ENCODE peak calls at places on chromosome 4, in five cellular contexts. One of them, this sample, is unnamed.
A peak's percentile ranks its signal among the peaks of the same experiment; 100 is the strongest.

GRCh38 chr4:40662962-40663604 is 33.4 kb upstream of the RBM47 start:
- DNase-seq in DND-41: no peak
- DNase-seq in left ventricle myocardium inferior: no peak
- DNase-seq in WERI-Rb-1: no peak
- DNase-seq in Peyer's patch: no peak
- DNase-seq in this sample: peak; percentile 31

GRCh38 chr4:8144359-8144758 is 14.3 kb downstream of the ABLIM2 start:
- DNase-seq in left ventricle myocardium inferior: peak; percentile 33
- DNase-seq in Peyer's patch: no peak
- DNase-seq in DND-41: no peak
- DNase-seq in WERI-Rb-1: peak; percentile 76
- DNase-seq in this sample: no peak

GRCh38 chr4:110106946-110107325 is 91.5 kb downstream of the ELOVL6 start:
- DNase-seq in left ventricle myocardium inferior: no peak
- DNase-seq in DND-41: no peak
- DNase-seq in Peyer's patch: no peak
- DNase-seq in WERI-Rb-1: no peak
- DNase-seq in this sample: peak; percentile 85

GRCh38 chr4:97239699-97239997 is 903.6 kb downstream of the STPG2 start:
- DNase-seq in Peyer's patch: no peak
- DNase-seq in DND-41: no peak
- DNase-seq in WERI-Rb-1: no peak
- DNase-seq in left ventricle myocardium inferior: no peak
- DNase-seq in this sample: no peak

GRCh38 chr4:44237643-44238042 is 211.0 kb downstream of the KCTD8 start:
- DNase-seq in left ventricle myocardium inferior: no peak
- DNase-seq in WERI-Rb-1: no peak
- DNase-seq in Peyer's patch: no peak
- DNase-seq in DND-41: no peak
- DNase-seq in this sample: no peak

GRCh38 chr4:89254847-89255246 is 52.8 kb downstream of the GPRIN3 start:
- DNase-seq in DND-41: peak; percentile 26
- DNase-seq in left ventricle myocardium inferior: no peak
- DNase-seq in Peyer's patch: peak; percentile 60
- DNase-seq in WERI-Rb-1: peak; percentile 55
- DNase-seq in this sample: peak; percentile 52

GRCh38 chr4:113955411-113955810 is 24.0 kb downstream of the ARSJ start:
- DNase-seq in DND-41: no peak
- DNase-seq in Peyer's patch: no peak
- DNase-seq in WERI-Rb-1: no peak
- DNase-seq in left ventricle myocardium inferior: no peak
- DNase-seq in this sample: no peak

GRCh38 chr4:183588169-183588675 is 70.8 kb downstream of the RWDD4 start:
- DNase-seq in WERI-Rb-1: no peak
- DNase-seq in left ventricle myocardium inferior: no peak
- DNase-seq in DND-41: no peak
- DNase-seq in Peyer's patch: no peak
- DNase-seq in this sample: no peak

GRCh38 chr4:48483777-48484493 is 792 bp downstream of the SLC10A4 start:
- DNase-seq in left ventricle myocardium inferior: no peak
- DNase-seq in WERI-Rb-1: no peak
- DNase-seq in DND-41: no peak
- DNase-seq in Peyer's patch: no peak
- DNase-seq in this sample: no peak

GRCh38 chr4:12583286-12583685 is 900.9 kb downstream of the RAB28 start:
- DNase-seq in left ventricle myocardium inferior: no peak
- DNase-seq in DND-41: no peak
- DNase-seq in Peyer's patch: no peak
- DNase-seq in WERI-Rb-1: no peak
- DNase-seq in this sample: peak; percentile 69

GRCh38 chr4:90165883-90166282 is 38.7 kb downstream of the CCSER1 start:
- DNase-seq in DND-41: no peak
- DNase-seq in left ventricle myocardium inferior: no peak
- DNase-seq in Peyer's patch: no peak
- DNase-seq in WERI-Rb-1: no peak
- DNase-seq in this sample: no peak

GRCh38 chr4:173509031-173510001 is 20.7 kb downstream of the HAND2 start:
- DNase-seq in WERI-Rb-1: no peak
- DNase-seq in Peyer's patch: no peak
- DNase-seq in left ventricle myocardium inferior: peak; percentile 64
- DNase-seq in DND-41: no peak
- DNase-seq in this sample: peak; percentile 77

GRCh38 chr4:129095811-129096454 is at the start of gene C4orf33:
- DNase-seq in DND-41: peak; percentile 85
- DNase-seq in WERI-Rb-1: no peak
- DNase-seq in Peyer's patch: peak; percentile 90
- DNase-seq in left ventricle myocardium inferior: peak; percentile 65
- DNase-seq in this sample: peak; percentile 81

GRCh38 chr4:121551271-121551670 is 145.5 kb downstream of the ANXA5 start:
- DNase-seq in DND-41: no peak
- DNase-seq in Peyer's patch: no peak
- DNase-seq in WERI-Rb-1: no peak
- DNase-seq in left ventricle myocardium inferior: no peak
- DNase-seq in this sample: no peak

GRCh38 chr4:85500110-85500867 is 25.3 kb downstream of the ARHGAP24 start:
- DNase-seq in WERI-Rb-1: no peak
- DNase-seq in DND-41: no peak
- DNase-seq in Peyer's patch: no peak
- DNase-seq in left ventricle myocardium inferior: no peak
- DNase-seq in this sample: peak; percentile 64

GRCh38 chr4:180261346-180261745 is 1981.9 kb upstream of the TENM3 start:
- DNase-seq in DND-41: no peak
- DNase-seq in WERI-Rb-1: no peak
- DNase-seq in Peyer's patch: no peak
- DNase-seq in left ventricle myocardium inferior: no peak
- DNase-seq in this sample: no peak

GRCh38 chr4:48262484-48262883 is 7.2 kb downstream of the TEC start:
- DNase-seq in left ventricle myocardium inferior: no peak
- DNase-seq in Peyer's patch: no peak
- DNase-seq in DND-41: no peak
- DNase-seq in WERI-Rb-1: no peak
- DNase-seq in this sample: no peak

GRCh38 chr4:165330071-165330470 is 2.6 kb downstream of the MSMO1 start:
- DNase-seq in left ventricle myocardium inferior: no peak
- DNase-seq in Peyer's patch: no peak
- DNase-seq in DND-41: no peak
- DNase-seq in WERI-Rb-1: no peak
- DNase-seq in this sample: no peak

GRCh38 chr4:154491731-154492249 is at the start of gene DCHS2:
- DNase-seq in WERI-Rb-1: peak; percentile 84
- DNase-seq in DND-41: no peak
- DNase-seq in left ventricle myocardium inferior: peak; percentile 18
- DNase-seq in Peyer's patch: peak; percentile 59
- DNase-seq in this sample: no peak

GRCh38 chr4:15938182-15938581 is 358 bp downstream of the FGFBP1 start:
- DNase-seq in WERI-Rb-1: no peak
- DNase-seq in DND-41: no peak
- DNase-seq in Peyer's patch: peak; percentile 86
- DNase-seq in left ventricle myocardium inferior: no peak
- DNase-seq in this sample: no peak

GRCh38 chr4:74950200-74950599 is 17.3 kb downstream of the PARM1 start:
- DNase-seq in DND-41: no peak
- DNase-seq in WERI-Rb-1: no peak
- DNase-seq in Peyer's patch: no peak
- DNase-seq in left ventricle myocardium inferior: no peak
- DNase-seq in this sample: no peak

GRCh38 chr4:145731026-145731425 is 51.1 kb downstream of the C4orf51 start:
- DNase-seq in DND-41: no peak
- DNase-seq in left ventricle myocardium inferior: no peak
- DNase-seq in Peyer's patch: peak; percentile 59
- DNase-seq in WERI-Rb-1: no peak
- DNase-seq in this sample: peak; percentile 41

GRCh38 chr4:6448476-6449170 is 23.8 kb downstream of the PPP2R2C start:
- DNase-seq in left ventricle myocardium inferior: no peak
- DNase-seq in DND-41: no peak
- DNase-seq in WERI-Rb-1: no peak
- DNase-seq in Peyer's patch: no peak
- DNase-seq in this sample: no peak

GRCh38 chr4:142700521-142700920 is 145.6 kb downstream of the INPP4B start:
- DNase-seq in left ventricle myocardium inferior: no peak
- DNase-seq in Peyer's patch: no peak
- DNase-seq in DND-41: no peak
- DNase-seq in WERI-Rb-1: no peak
- DNase-seq in this sample: no peak
- TF ChIP-seq CTCF in left ventricle myocardium inferior: no peak
- TF ChIP-seq CTCF in Peyer's patch: no peak
- TF ChIP-seq CTCF in DND-41: no peak
- TF ChIP-seq CTCF in WERI-Rb-1: no peak
- TF ChIP-seq CTCF in this sample: no peak

GRCh38 chr4:38856046-38856445 is 571 bp downstream of the TLR6 start:
- DNase-seq in Peyer's patch: peak; percentile 65
- DNase-seq in DND-41: peak; percentile 37
- DNase-seq in left ventricle myocardium inferior: no peak
- DNase-seq in WERI-Rb-1: no peak
- DNase-seq in this sample: no peak
- H3K4me3 ChIP-seq in Peyer's patch: peak overlapping the region; percentile 47
- H3K4me3 ChIP-seq in DND-41: peak overlapping the region; percentile 41
- H3K4me3 ChIP-seq in left ventricle myocardium inferior: peak overlapping the region; percentile 30
- H3K4me3 ChIP-seq in WERI-Rb-1: no peak overlapping the region
- H3K4me3 ChIP-seq in this sample: no peak overlapping the region

DNA sequence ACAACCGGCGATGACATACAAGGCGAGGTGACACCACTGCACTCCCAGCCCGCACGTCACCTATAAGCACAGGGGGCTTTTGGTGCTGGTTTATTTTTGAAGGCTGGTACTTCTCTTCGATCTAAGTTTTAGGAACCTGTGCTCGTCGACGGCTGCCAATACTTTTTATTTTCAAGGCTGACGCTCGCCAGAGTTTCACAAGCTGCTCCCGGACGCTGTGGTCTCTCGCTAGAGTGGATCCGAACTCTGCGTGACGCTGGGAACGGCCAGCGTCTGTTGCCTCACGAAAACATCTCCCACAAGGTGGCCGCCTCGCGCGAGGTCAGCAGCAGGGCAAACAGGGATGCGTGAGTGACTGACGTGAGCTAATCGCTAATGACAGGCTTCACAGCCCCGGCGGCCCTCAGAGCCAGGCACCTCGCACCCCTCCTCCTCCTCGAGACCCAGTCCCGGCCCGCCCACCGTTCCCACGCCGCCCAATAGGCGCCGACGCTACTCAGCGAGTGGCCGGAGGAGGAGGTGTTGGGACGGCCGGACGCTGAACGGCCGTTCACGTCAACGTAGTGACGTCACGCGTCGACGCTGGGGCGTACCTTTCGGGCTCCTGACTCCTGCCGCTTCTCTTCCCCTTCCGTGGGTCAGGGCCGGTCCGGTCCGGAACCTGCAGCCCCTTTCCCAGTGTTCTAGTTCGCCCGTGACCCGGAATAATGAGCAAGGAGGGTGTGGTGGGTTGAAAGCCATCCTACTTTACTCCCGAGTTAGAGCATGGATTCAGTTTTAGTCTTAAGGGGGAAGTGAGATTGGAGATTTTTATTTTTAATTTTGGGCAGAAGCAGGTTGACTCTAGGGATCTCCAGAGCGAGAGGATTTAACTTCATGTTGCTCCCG is at the start of gene CLCN3:
- DNase-seq in DND-41: peak; percentile 89
- DNase-seq in WERI-Rb-1: peak; percentile 100
- DNase-seq in left ventricle myocardium inferior: peak; percentile 98
- DNase-seq in Peyer's patch: peak; percentile 98
- DNase-seq in this sample: peak; percentile 96
- TF ChIP-seq CTCF in DND-41: no peak
- TF ChIP-seq CTCF in WERI-Rb-1: peak; percentile 30
- TF ChIP-seq CTCF in left ventricle myocardium inferior: no peak
- TF ChIP-seq CTCF in Peyer's patch: peak; percentile 18
- TF ChIP-seq CTCF in this sample: no peak

GRCh38 chr4:186557061-186557460 is 1.7 kb upstream of the MTNR1A start:
- DNase-seq in left ventricle myocardium inferior: no peak
- DNase-seq in Peyer's patch: no peak
- DNase-seq in WERI-Rb-1: no peak
- DNase-seq in DND-41: no peak
- DNase-seq in this sample: peak; percentile 32

GRCh38 chr4:186551849-186552248 is 3.5 kb downstream of the MTNR1A start:
- DNase-seq in WERI-Rb-1: no peak
- DNase-seq in Peyer's patch: no peak
- DNase-seq in DND-41: no peak
- DNase-seq in left ventricle myocardium inferior: no peak
- DNase-seq in this sample: no peak

GRCh38 chr4:186553717-186554116 is 1.6 kb downstream of the MTNR1A start:
- DNase-seq in WERI-Rb-1: no peak
- DNase-seq in left ventricle myocardium inferior: no peak
- DNase-seq in DND-41: no peak
- DNase-seq in Peyer's patch: no peak
- DNase-seq in this sample: no peak

GRCh38 chr4:186554890-186555827 is at the start of gene MTNR1A:
- DNase-seq in left ventricle myocardium inferior: no peak
- DNase-seq in DND-41: no peak
- DNase-seq in WERI-Rb-1: no peak
- DNase-seq in Peyer's patch: no peak
- DNase-seq in this sample: no peak

DNA sequence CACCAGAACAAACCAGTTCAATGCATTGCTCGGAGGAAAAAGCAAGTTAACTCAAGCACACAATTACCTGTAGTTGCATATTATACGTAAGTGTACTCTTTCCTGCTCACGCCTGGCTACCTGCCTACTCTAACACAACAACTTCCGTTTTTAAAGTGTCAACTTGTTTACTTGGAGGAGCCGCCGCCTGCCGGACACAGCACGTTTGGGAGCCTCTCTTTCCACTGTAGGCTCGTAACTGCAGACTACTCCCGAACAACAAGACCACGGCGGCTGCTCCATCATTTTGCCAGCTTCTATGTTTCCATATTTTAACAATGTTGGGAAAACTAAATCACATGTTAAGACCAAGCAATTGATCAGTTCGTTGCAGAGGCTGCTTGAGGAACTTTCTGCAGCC is 882 bp downstream of the MTNR1A start:
- DNase-seq in left ventricle myocardium inferior: no peak
- DNase-seq in Peyer's patch: no peak
- DNase-seq in DND-41: no peak
- DNase-seq in WERI-Rb-1: no peak
- DNase-seq in this sample: peak; percentile 32
- H3K4me3 ChIP-seq in left ventricle myocardium inferior: peak overlapping the region; percentile 56
- H3K4me3 ChIP-seq in Peyer's patch: no peak overlapping the region
- H3K4me3 ChIP-seq in DND-41: no peak overlapping the region
- H3K4me3 ChIP-seq in WERI-Rb-1: no peak overlapping the region
- H3K4me3 ChIP-seq in this sample: no peak overlapping the region

DNA sequence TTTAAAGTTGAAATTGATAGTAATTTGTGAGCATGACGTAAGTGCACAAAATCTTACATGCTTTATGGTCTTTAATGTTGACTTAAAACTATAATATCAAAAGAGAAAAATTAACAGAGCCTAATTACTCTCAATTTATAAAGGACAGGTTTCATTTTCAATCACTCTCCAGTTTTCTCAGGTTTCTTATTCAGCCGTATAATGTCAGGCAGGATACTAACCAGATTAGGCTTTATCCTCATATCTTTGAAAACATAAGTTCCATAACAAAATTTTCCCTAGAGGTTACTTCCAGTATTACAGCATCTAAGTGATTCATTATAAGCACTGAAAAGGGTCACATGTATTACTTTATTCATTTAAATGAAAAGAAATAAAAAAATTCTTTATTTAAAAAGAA is 492.1 kb downstream of the PACRGL start:
- DNase-seq in WERI-Rb-1: no peak
- DNase-seq in Peyer's patch: no peak
- DNase-seq in DND-41: no peak
- DNase-seq in left ventricle myocardium inferior: no peak
- DNase-seq in this sample: no peak
- TF ChIP-seq CTCF in WERI-Rb-1: no peak
- TF ChIP-seq CTCF in Peyer's patch: no peak
- TF ChIP-seq CTCF in DND-41: no peak
- TF ChIP-seq CTCF in left ventricle myocardium inferior: no peak
- TF ChIP-seq CTCF in this sample: no peak

GRCh38 chr4:3827616-3828492 is 61.7 kb downstream of the ADRA2C start:
- DNase-seq in Peyer's patch: peak; percentile 81
- DNase-seq in left ventricle myocardium inferior: peak; percentile 85
- DNase-seq in DND-41: no peak
- DNase-seq in WERI-Rb-1: no peak
- DNase-seq in this sample: peak; percentile 62
- H3K4me3 ChIP-seq in Peyer's patch: no peak overlapping the region
- H3K4me3 ChIP-seq in left ventricle myocardium inferior: peak overlapping the region; percentile 35
- H3K4me3 ChIP-seq in DND-41: no peak overlapping the region
- H3K4me3 ChIP-seq in WERI-Rb-1: no peak overlapping the region
- H3K4me3 ChIP-seq in this sample: no peak overlapping the region